ENCODE peak calls at places on chromosomes 1 and 21, in seven cellular contexts. A is kidney epithelial cell, R is suprapubic skin, M is HL-60, F is dorsolateral prefrontal cortex, O is ovary, K is AG04450. S is an unnamed sample. For H3K27me3, the result is how much of the 10 kb centered on the place peaks cover.

GRCh38 chr1:48870596-48870995 is 93.9 kb upstream of the BEND5 start:
- DNase-seq in R (no peak), F (no peak), O (no peak), A (no peak), M (no peak), K (no peak), S (no peak)

GRCh38 chr1:154866995-154867795 is 2.9 kb downstream of the KCNN3 start:
- DNase-seq in F (peak), M (no peak), O (no peak), K (peak), R (no peak), A (peak), S (no peak)

GRCh38 chr1:185632659-185633428 is 101.3 kb upstream of the HMCN1 start:
- DNase-seq in F (no peak), K (no peak), A (no peak), R (no peak), M (peak), O (no peak), S (no peak)

GRCh38 chr1:225888898-225889690 is at the start of gene LEFTY1:
- DNase-seq in M (no peak), F (no peak), R (no peak), A (no peak), K (no peak), O (no peak), S (no peak)

GRCh38 chr1:167457936-167458584 is 60.3 kb downstream of the CD247 start:
- DNase-seq in K (no peak), O (no peak), A (no peak), R (no peak), F (no peak), M (no peak), S (no peak)

GRCh38 chr1:167905671-167906070 is 8.3 kb downstream of the ADCY10 start:
- DNase-seq in F (no peak), M (peak), K (no peak), O (no peak), R (no peak), A (no peak), S (no peak)

GRCh38 chr1:164773146-164773545 is 214.2 kb downstream of the PBX1 start:
- DNase-seq in M (no peak), R (no peak), A (no peak), O (no peak), F (no peak), K (no peak), S (no peak)

GRCh38 chr1:55185832-55186231 is 29.3 kb downstream of the USP24 start:
- DNase-seq in F (no peak), K (no peak), M (no peak), R (no peak), O (no peak), A (no peak), S (no peak)

GRCh38 chr1:66436378-66437135 is 97.4 kb upstream of the SGIP1 start:
- DNase-seq in R (no peak), O (no peak), K (peak), F (no peak), M (peak), A (peak), S (peak)

GRCh38 chr21:33339135-33339534 is 14.4 kb downstream of the IFNAR1 start:
- DNase-seq in A (no peak), O (no peak), R (no peak), F (no peak), M (no peak), K (no peak), S (no peak)

GRCh38 chr1:47181955-47182680 is 7.7 kb downstream of the PDZK1IP1 start:
- DNase-seq in O (no peak), A (peak), F (no peak), M (no peak), K (no peak), R (no peak), S (no peak)

GRCh38 chr1:152486400-152487006 is 24.1 kb upstream of the LCE5A start:
- DNase-seq in R (no peak), O (no peak), K (no peak), M (no peak), F (no peak), A (no peak), S (no peak)

GRCh38 chr1:76871355-76871974 is 4.2 kb downstream of the ST6GALNAC5 start:
- DNase-seq in A (no peak), K (no peak), R (no peak), M (no peak), O (no peak), F (no peak), S (peak)

GRCh38 chr1:223870617-223871574 is 25.1 kb upstream of the TP53BP2 start:
- DNase-seq in M (peak), A (no peak), O (no peak), R (no peak), K (no peak), F (no peak), S (no peak)

GRCh38 chr1:114428083-114428754 is 82.8 kb downstream of the TRIM33 start:
- DNase-seq in K (no peak), F (no peak), M (no peak), A (no peak), R (no peak), O (no peak), S (no peak)

GRCh38 chr1:192263436-192263835 is 53.4 kb upstream of the RGS21 start:
- DNase-seq in K (peak), F (no peak), R (no peak), A (peak), M (no peak), O (no peak), S (no peak)

GRCh38 chr1:204171751-204172178 is 5.6 kb upstream of the REN start:
- DNase-seq in O (no peak), K (no peak), A (peak), M (no peak), F (no peak), R (no peak), S (no peak)

GRCh38 chr1:198162091-198162767 is 5.4 kb downstream of the NEK7 start:
- DNase-seq in O (no peak), A (no peak), K (no peak), M (peak), R (no peak), F (no peak), S (peak)

GRCh38 chr1:47432071-47433036 is 5.5 kb upstream of the FOXD2 start:
- DNase-seq in F (peak), M (peak), K (no peak), O (peak), A (no peak), R (peak), S (no peak)

GRCh38 chr1:89547563-89548485 is 23.2 kb downstream of the LRRC8B start:
- DNase-seq in A (no peak), R (no peak), M (no peak), O (no peak), K (no peak), F (no peak), S (peak)

GRCh38 chr1:96364576-96364975 is 357.0 kb upstream of the PTBP2 start:
- DNase-seq in M (no peak), A (no peak), K (no peak), O (no peak), F (no peak), R (no peak), S (no peak)

DNA sequence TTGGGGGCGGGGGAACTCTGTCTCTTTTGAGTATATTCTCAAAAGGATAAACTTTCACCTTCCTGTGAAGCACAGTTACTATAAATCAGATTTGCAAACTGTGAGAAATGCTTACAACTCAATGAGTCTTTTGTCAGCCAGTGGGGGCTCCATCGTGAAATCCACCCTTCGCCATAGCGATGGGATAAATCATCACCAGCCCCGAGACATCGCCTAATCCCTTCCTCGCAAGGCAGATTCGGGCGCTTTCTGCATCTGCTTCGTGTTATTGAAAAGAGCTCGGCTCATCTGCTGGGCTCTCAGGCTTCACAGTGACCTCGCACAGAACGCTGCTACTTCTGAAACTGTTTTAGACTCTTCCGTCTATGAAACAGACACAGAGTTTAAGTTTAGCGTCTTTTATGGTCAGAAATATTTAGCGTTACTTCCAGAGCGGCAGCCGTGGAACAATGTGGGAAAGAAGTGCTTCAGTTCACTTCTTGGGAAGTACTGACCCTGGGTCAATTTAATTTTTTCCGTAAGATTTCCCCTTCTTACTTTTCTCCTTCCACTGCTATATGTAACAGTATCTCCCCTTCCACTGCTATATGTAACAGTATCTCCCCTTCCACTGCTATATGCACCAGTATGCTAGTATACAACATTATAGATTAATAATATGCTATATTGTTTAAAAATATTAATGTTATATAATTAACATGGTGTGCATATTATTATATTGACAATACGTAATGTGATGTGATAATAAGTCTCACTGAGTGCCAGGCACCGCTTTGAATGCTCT is 69.5 kb upstream of the ERG start:
- DNase-seq in F (no peak), K (peak), M (no peak), O (no peak), R (no peak), A (peak), S (no peak)
- H3K4me3 ChIP-seq in F (peak), K (no peak), M (no peak), O (no peak), R (peak), A (no peak), S (no peak)

GRCh38 chr1:85553416-85553815 is 27.1 kb upstream of the CCN1 start:
- DNase-seq in R (no peak), K (no peak), A (no peak), O (no peak), F (no peak), M (no peak), S (no peak)

GRCh38 chr1:85553936-85554335 is 26.6 kb upstream of the CCN1 start:
- DNase-seq in A (no peak), F (no peak), O (no peak), M (no peak), R (no peak), K (no peak), S (no peak)

GRCh38 chr1:85546748-85547147 is 33.8 kb upstream of the CCN1 start:
- DNase-seq in R (no peak), A (no peak), F (no peak), M (no peak), O (no peak), K (no peak), S (no peak)

GRCh38 chr1:85554630-85555327 is 25.8 kb upstream of the CCN1 start:
- DNase-seq in R (no peak), K (no peak), O (no peak), M (no peak), A (no peak), F (no peak), S (no peak)

DNA sequence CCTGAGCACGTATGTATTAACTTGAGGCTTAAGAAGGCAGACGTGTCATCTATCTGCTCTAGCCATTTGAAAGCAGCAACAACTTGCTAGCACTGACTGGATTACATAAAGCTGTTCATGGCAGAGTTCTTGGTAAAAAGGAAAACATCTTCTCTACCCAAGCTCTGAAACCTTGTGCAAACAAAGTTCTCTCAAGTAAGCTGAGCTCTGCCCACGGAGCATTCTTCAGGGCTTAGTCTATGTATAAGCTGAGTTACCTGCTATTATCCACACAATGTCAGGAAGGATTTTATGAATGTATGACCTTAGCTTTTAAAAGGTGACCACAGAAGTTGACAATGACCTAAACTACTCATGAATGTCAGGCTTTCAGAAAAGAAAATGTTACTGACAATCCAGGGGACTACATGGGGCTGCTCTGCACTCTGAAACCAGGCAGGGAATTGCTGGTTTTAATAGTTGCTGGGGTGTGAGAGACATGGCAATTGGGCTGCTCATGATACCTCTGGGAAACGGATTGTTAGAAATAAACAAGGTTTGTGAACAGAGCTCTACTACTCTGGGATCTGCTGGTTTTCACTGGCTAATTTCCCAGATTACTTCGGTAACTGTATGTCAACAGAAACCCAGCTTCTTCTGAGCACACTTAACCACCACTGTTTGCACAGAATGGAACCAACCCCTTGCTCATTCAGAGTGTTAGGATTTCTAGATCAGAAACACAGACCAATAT is 29.6 kb upstream of the CCN1 start:
- DNase-seq in M (no peak), A (peak), K (peak), O (no peak), F (no peak), R (no peak), S (no peak)
- TF ChIP-seq CTCF in M (no peak), A (no peak), K (no peak), O (no peak), F (no peak), R (no peak), S (no peak)

DNA sequence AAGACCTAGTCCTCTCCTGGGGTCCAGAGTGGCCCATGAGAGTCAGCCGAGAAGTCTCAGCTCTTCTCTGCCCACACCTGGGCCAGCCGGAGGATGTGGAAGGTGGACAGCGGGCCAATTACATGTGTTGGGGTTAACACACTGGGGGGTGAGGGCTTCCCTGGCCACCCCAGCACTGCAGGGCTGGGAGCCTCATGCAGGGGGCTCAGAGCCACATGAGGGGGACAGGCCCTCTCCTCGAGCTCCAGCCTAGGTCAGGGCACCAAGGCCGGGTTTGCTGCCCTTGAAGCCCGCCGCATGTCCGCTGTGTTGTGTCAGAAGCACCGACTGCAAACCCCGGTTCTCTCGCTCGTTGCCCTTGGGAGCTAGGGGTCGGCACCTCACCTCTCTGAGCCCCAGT is 30.5 kb downstream of the LHX4 start:
- DNase-seq in M (no peak), F (no peak), O (no peak), K (no peak), R (no peak), A (no peak), S (no peak)
- H3K27me3 ChIP-seq in M (under half), F (under half), O (under half), K (under half), R (half or more), A (under half), S (under half)

GRCh38 chr1:230850547-230850946 is 17.8 kb downstream of the C1orf198 start:
- DNase-seq in O (no peak), R (no peak), K (no peak), M (no peak), A (no peak), F (no peak), S (no peak)
- H3K4me3 ChIP-seq in O (no peak), R (no peak), K (no peak), M (no peak), A (no peak), F (no peak), S (no peak)

S was measured in GM06990.